ENCODE peak calls at places on chromosomes 4 and X, in five cellular contexts. A is PC-9, G is lower leg skin, Q is uterus, E is mucosa of descending colon. R is an unnamed sample.

GRCh38 chr4:64095398-64095797 is 313.9 kb downstream of the TECRL start:
- DNase-seq in A (no peak), G (no peak), Q (no peak), E (no peak), R (no peak)

GRCh38 chr4:74338792-74339333 is 26.1 kb upstream of the EREG start:
- DNase-seq in A (no peak), G (no peak), Q (no peak), E (no peak), R (peak)

GRCh38 chr4:147340111-147340510 is 140.8 kb upstream of the EDNRA start:
- DNase-seq in A (no peak), G (no peak), Q (peak), E (no peak), R (peak)

GRCh38 chr4:72295966-72296557 is 264.3 kb downstream of the NPFFR2 start:
- DNase-seq in A (no peak), G (no peak), Q (no peak), E (no peak), R (peak)

GRCh38 chr4:151246742-151247141 is 30.2 kb upstream of the PRSS48 start:
- DNase-seq in A (no peak), G (no peak), Q (no peak), E (no peak), R (no peak)

GRCh38 chr4:145828802-145829485 is 109.7 kb downstream of the ZNF827 start:
- DNase-seq in A (no peak), G (no peak), Q (no peak), E (no peak), R (no peak)

GRCh38 chr4:87011340-87012034 is 76.7 kb downstream of the AFF1 start:
- DNase-seq in A (peak), G (peak), Q (no peak), E (no peak), R (peak)

GRCh38 chrX:102063445-102064074 is 61.9 kb upstream of the TCEAL2 start:
- DNase-seq in A (no peak), G (no peak), Q (no peak), E (no peak), R (no peak)

GRCh38 chr4:8507624-8508023 is 67.0 kb downstream of the TRMT44 start:
- DNase-seq in A (no peak), G (no peak), Q (no peak), E (no peak), R (no peak)

GRCh38 chrX:120562569-120562926 is 1.8 kb upstream of the CUL4B start:
- DNase-seq in A (no peak), G (no peak), Q (no peak), E (no peak), R (no peak)

GRCh38 chr4:148065069-148065468 is 333.2 kb downstream of the ARHGAP10 start:
- DNase-seq in A (no peak), G (no peak), Q (no peak), E (no peak), R (peak)

GRCh38 chr4:2469192-2469984 is 482 bp downstream of the RNF4 start:
- DNase-seq in A (no peak), G (peak), Q (peak), E (peak), R (peak)

GRCh38 chrX:110477593-110478228 is 119.1 kb downstream of the RTL9 start:
- DNase-seq in A (no peak), G (no peak), Q (no peak), E (no peak), R (no peak)

GRCh38 chrX:120137439-120137838 is 21.0 kb upstream of the RHOXF2 start:
- DNase-seq in A (no peak), G (no peak), Q (no peak), E (no peak), R (no peak)

GRCh38 chr4:140361099-140361498 is 12.3 kb upstream of the SCOC start:
- DNase-seq in A (no peak), G (no peak), Q (no peak), E (no peak), R (no peak)

GRCh38 chr4:69057620-69058409 is 38.5 kb upstream of the UGT2B7 start:
- DNase-seq in A (no peak), G (no peak), Q (no peak), E (no peak), R (peak)

GRCh38 chr4:115687356-115687755 is 573.9 kb upstream of the NDST4 start:
- DNase-seq in A (peak), G (no peak), Q (no peak), E (no peak), R (no peak)

GRCh38 chr4:142983111-142983510 is 137.0 kb upstream of the INPP4B start:
- DNase-seq in A (no peak), G (no peak), Q (no peak), E (no peak), R (peak)
- TF ChIP-seq CTCF in A (no peak), G (no peak), Q (no peak), E (no peak), R (no peak)

GRCh38 chr4:112473985-112474384 is 42.0 kb downstream of the NEUROG2 start:
- DNase-seq in A (no peak), G (no peak), Q (no peak), E (no peak), R (no peak)
- H3K4me3 ChIP-seq in A (no peak), G (no peak), Q (no peak), E (no peak), R (no peak)

GRCh38 chrX:104564921-104565703 is 887 bp upstream of the IL1RAPL2 start:
- DNase-seq in A (no peak), G (no peak), Q (no peak), E (no peak), R (no peak)
- TF ChIP-seq CTCF in A (no peak), G (no peak), Q (no peak), E (no peak), R (no peak)

GRCh38 chrX:137563681-137564651 is 2.0 kb upstream of the ZIC3 start:
- DNase-seq in A (no peak), G (no peak), Q (no peak), E (no peak), R (no peak)
- H3K4me3 ChIP-seq in A (no peak), G (no peak), Q (no peak), E (no peak), R (peak)